ENCODE peak calls at places on chromosomes 11 and 22, in seven cellular contexts. I, P, L, E, K, B and R are unnamed samples.

GRCh38 chr11:21866781-21867180 is 326.1 kb upstream of the ANO5 start:
- DNase-seq in I (no peak), P (no peak), L (no peak), E (no peak), K (no peak), B (no peak), R (no peak)

GRCh38 chr11:65780770-65781151 is at the start of gene AP5B1:
- DNase-seq in I (peak; percentile 33), P (no peak), L (peak; percentile 41), E (no peak), K (peak; percentile 78), B (no peak), R (peak; percentile 51)

GRCh38 chr22:43526117-43526655 is 114.4 kb downstream of the MPPED1 start:
- DNase-seq in I (no peak), P (no peak), L (no peak), E (peak; percentile 17), K (no peak), B (no peak), R (no peak)

GRCh38 chr11:108009497-108010360 is 1.0 kb downstream of the CUL5 start:
- DNase-seq in I (peak; percentile 11), P (no peak), L (no peak), E (no peak), K (peak; percentile 27), B (no peak), R (peak; percentile 25)

GRCh38 chr22:22397292-22397870 is 111.2 kb downstream of the ZNF280B start:
- DNase-seq in I (no peak), P (no peak), L (no peak), E (no peak), K (no peak), B (no peak), R (peak; percentile 4)

GRCh38 chr11:26710489-26710888 is 11.4 kb downstream of the SLC5A12 start:
- DNase-seq in I (no peak), P (no peak), L (no peak), E (no peak), K (no peak), B (no peak), R (no peak)

GRCh38 chr22:32804036-32804435 is 2.5 kb downstream of the TIMP3 start:
- DNase-seq in I (peak; percentile 49), P (no peak), L (peak; percentile 71), E (no peak), K (no peak), B (no peak), R (peak; percentile 56)

GRCh38 chr11:86632499-86633269 is 39.7 kb downstream of the ME3 start:
- DNase-seq in I (peak; percentile 91), P (peak; percentile 86), L (peak; percentile 99), E (peak; percentile 54), K (no peak), B (no peak), R (peak; percentile 90)

GRCh38 chr11:113395782-113396336 is 8.3 kb downstream of the ANKK1 start:
- DNase-seq in I (no peak), P (no peak), L (no peak), E (no peak), K (no peak), B (no peak), R (no peak)

GRCh38 chr22:41697126-41697775 is 2.1 kb upstream of the MEI1 start:
- DNase-seq in I (peak; percentile 85), P (peak; percentile 78), L (peak; percentile 80), E (peak; percentile 91), K (peak; percentile 95), B (peak; percentile 94), R (peak; percentile 89)

GRCh38 chr22:41696714-41697113 is 2.6 kb upstream of the MEI1 start:
- DNase-seq in I (no peak), P (no peak), L (no peak), E (no peak), K (no peak), B (no peak), R (no peak)

GRCh38 chr22:41702763-41703162 is 3.5 kb downstream of the MEI1 start:
- DNase-seq in I (no peak), P (no peak), L (no peak), E (no peak), K (no peak), B (no peak), R (no peak)

GRCh38 chr22:41700105-41700358 is 729 bp downstream of the MEI1 start:
- DNase-seq in I (no peak), P (no peak), L (no peak), E (no peak), K (no peak), B (no peak), R (no peak)

DNA sequence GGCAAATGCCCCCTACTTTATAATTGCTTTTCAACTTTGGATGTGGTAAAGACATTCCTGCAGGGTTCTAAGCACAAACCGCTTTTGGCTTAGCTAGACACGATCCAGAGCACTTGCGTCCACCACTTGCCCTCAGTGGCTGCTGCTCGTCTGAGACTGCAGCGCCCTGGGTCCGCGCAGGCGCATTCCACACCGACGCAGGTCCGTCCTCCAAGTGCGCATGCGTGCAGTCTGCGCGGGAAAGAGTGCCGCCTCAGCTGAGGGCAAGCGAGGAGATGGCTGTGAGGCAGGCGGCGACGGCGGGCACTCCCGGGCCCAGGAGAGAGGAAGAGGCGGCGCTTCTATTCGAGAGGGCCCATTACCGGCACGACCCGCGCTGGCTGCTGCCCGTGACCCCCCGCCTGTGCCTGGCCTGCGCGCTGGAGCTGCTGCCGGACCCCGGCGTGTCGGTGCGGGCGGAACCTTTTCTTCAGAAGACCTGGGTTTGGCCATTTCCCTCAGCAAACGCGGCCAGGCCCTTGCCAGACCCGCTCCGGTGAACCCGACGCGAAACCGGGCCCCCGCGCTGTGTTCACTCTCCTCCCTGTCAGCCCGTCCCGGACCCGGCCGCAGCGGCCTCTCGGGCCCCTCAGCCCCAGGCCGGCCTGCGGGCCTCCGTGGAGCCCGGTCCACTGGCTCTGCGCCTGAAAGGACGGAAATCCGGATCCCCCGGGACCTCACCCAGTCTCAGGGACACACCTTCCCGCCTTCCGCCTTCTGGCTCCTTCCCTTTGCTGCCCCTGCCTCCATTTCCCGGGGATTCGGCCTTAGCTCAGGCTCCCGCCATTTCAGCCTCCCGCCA is at the start of gene MEI1:
- DNase-seq in I (peak; percentile 64), P (peak; percentile 28), L (peak; percentile 56), E (peak; percentile 86), K (peak; percentile 90), B (peak; percentile 73), R (peak; percentile 70)
- H3K4me3 ChIP-seq in I (peak within 1 kb of the TSS; percentile 10), P (no peak within 1 kb of the TSS), L (no peak within 1 kb of the TSS), E (no peak within 1 kb of the TSS), K (peak within 1 kb of the TSS; percentile 21), B (peak within 1 kb of the TSS; percentile 19), R (no peak within 1 kb of the TSS)

GRCh38 chr11:45213316-45213665 is 66.9 kb downstream of the PRDM11 start:
- DNase-seq in I (no peak), P (no peak), L (no peak), E (no peak), K (no peak), B (no peak), R (no peak)

GRCh38 chr11:45210846-45211245 is 64.4 kb downstream of the PRDM11 start:
- DNase-seq in I (no peak), P (no peak), L (no peak), E (no peak), K (no peak), B (no peak), R (no peak)

GRCh38 chr11:45212566-45213315 is 66.3 kb downstream of the PRDM11 start:
- DNase-seq in I (no peak), P (no peak), L (no peak), E (no peak), K (no peak), B (no peak), R (no peak)

GRCh38 chr11:45209904-45210699 is 63.7 kb downstream of the PRDM11 start:
- DNase-seq in I (peak; percentile 84), P (peak; percentile 5), L (peak; percentile 21), E (peak; percentile 61), K (peak; percentile 45), B (peak; percentile 90), R (peak; percentile 58)

DNA sequence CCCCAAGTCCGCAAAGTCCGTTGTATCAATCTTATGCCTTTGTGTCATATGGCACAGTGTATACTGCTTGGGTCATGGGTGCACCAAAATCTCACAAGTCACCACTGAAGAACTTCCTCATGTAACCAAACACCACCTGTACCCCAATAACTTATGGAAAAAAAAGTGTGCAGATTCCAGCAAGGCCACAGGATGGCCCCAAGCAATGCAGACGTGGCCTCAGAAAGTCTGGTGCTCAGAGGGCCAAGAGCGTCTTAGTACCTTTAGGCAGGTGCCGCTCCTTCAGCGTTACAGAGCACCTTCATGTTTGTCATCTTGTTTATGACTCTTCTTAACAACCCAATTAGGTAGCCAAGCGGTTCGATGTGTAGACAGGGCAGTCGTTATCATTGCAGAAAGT is 65.3 kb downstream of the PRDM11 start:
- DNase-seq in I (no peak), P (no peak), L (no peak), E (no peak), K (no peak), B (no peak), R (no peak)
- TF ChIP-seq CTCF in I (no peak), P (no peak), L (peak; percentile 2), E (no peak), K (no peak), B (no peak), R (no peak)

GRCh38 chr22:29661355-29661754 is 57.9 kb downstream of the NF2 start:
- DNase-seq in I (peak; percentile 71), P (no peak), L (peak; percentile 58), E (no peak), K (no peak), B (no peak), R (peak; percentile 14)

GRCh38 chr22:29663230-29663826 is 56.5 kb upstream of the CABP7 start:
- DNase-seq in I (peak; percentile 89), P (peak; percentile 83), L (peak; percentile 59), E (no peak), K (no peak), B (no peak), R (peak; percentile 37)

GRCh38 chr22:29665486-29665885 is 54.3 kb upstream of the CABP7 start:
- DNase-seq in I (no peak), P (no peak), L (no peak), E (no peak), K (no peak), B (no peak), R (no peak)

GRCh38 chr22:29668681-29669080 is 51.1 kb upstream of the CABP7 start:
- DNase-seq in I (no peak), P (no peak), L (no peak), E (no peak), K (no peak), B (no peak), R (no peak)

DNA sequence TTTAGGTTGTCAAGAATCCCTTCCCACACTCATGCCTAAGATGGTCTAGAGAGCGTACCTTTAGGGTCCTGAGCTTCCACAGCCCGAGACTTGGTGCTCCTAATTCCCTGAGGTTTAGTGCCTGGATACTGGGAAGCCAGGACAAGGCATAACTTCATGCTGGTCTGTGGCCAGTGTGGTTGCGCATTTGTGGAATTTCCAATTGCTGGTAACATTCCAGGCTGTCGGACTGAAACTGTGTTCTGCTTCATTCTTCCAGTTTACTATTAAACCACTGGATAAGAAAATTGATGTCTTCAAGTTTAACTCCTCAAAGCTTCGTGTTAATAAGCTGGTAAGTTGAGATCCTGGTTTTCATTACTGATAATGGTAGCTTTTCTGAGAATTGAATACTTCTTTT is 55.1 kb upstream of the CABP7 start:
- DNase-seq in I (no peak), P (peak; percentile 48), L (peak; percentile 40), E (no peak), K (no peak), B (no peak), R (no peak)
- H3K4me3 ChIP-seq in I (no peak overlapping the region), P (no peak overlapping the region), L (no peak overlapping the region), E (no peak overlapping the region), K (no peak overlapping the region), B (no peak overlapping the region), R (no peak overlapping the region)

DNA sequence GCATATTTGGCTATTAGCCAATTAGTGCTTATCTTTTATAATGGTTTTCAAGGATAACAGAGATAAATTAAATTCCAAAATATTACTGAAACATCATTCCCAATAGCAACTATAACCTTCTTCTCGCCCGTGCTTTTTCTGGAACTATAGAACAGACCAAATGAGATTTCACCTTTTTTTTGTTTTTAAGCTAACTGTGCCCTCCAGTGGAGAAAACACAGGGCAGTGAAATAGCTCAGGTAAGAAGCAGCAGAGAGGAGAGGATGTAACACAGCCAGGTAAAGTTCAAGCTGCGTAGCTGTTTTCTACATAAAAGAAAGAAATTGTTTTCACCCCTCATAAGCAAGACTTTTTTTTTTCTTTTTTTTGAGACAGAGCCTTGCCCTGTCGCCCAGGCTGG is 28.2 kb downstream of the HSD17B12 start:
- DNase-seq in I (peak; percentile 17), P (no peak), L (no peak), E (no peak), K (no peak), B (no peak), R (no peak)
- TF ChIP-seq CTCF in I (no peak), P (no peak), L (peak; percentile 24), E (no peak), K (no peak), B (no peak), R (peak; percentile 37)